ENCODE peak calls at places on chromosomes 6 and 20, in five cellular contexts. One of them, this sample, is unnamed.

GRCh38 chr20:20499469-20499868 is 131.6 kb downstream of the INSM1 start:
- DNase-seq in GM20000: no peak
- DNase-seq in cardiac fibroblast: no peak
- DNase-seq in astrocyte of the spinal cord: no peak
- DNase-seq in PC-3: no peak
- DNase-seq in this sample: no peak

GRCh38 chr20:60446273-60447111 is 488.3 kb downstream of the CDH26 start:
- DNase-seq in GM20000: no peak
- DNase-seq in cardiac fibroblast: no peak
- DNase-seq in astrocyte of the spinal cord: no peak
- DNase-seq in PC-3: no peak
- DNase-seq in this sample: no peak

GRCh38 chr20:19867940-19868371 is 109.9 kb downstream of the RIN2 start:
- DNase-seq in GM20000: no peak
- DNase-seq in cardiac fibroblast: no peak
- DNase-seq in astrocyte of the spinal cord: no peak
- DNase-seq in PC-3: no peak
- DNase-seq in this sample: no peak

GRCh38 chr20:33482581-33482980 is 7.3 kb upstream of the CBFA2T2 start:
- DNase-seq in GM20000: no peak
- DNase-seq in cardiac fibroblast: no peak
- DNase-seq in astrocyte of the spinal cord: no peak
- DNase-seq in PC-3: no peak
- DNase-seq in this sample: no peak

GRCh38 chr6:5422321-5422915 is 161.1 kb downstream of the FARS2 start:
- DNase-seq in GM20000: peak; percentile 13
- DNase-seq in cardiac fibroblast: peak; percentile 60
- DNase-seq in astrocyte of the spinal cord: peak; percentile 59
- DNase-seq in PC-3: peak; percentile 72
- DNase-seq in this sample: no peak

GRCh38 chr6:97322811-97323210 is 39.8 kb upstream of the MMS22L start:
- DNase-seq in GM20000: no peak
- DNase-seq in cardiac fibroblast: peak; percentile 25
- DNase-seq in astrocyte of the spinal cord: no peak
- DNase-seq in PC-3: peak; percentile 59
- DNase-seq in this sample: no peak

GRCh38 chr20:53575481-53576194 is 18.0 kb downstream of the ZNF217 start:
- DNase-seq in GM20000: no peak
- DNase-seq in cardiac fibroblast: no peak
- DNase-seq in astrocyte of the spinal cord: no peak
- DNase-seq in PC-3: no peak
- DNase-seq in this sample: peak; percentile 66

GRCh38 chr20:43409041-43409913 is 48.4 kb upstream of the SRSF6 start:
- DNase-seq in GM20000: no peak
- DNase-seq in cardiac fibroblast: peak; percentile 65
- DNase-seq in astrocyte of the spinal cord: peak; percentile 20
- DNase-seq in PC-3: peak; percentile 65
- DNase-seq in this sample: no peak

GRCh38 chr6:110491644-110492317 is 15.4 kb upstream of the SLC22A16 start:
- DNase-seq in GM20000: no peak
- DNase-seq in cardiac fibroblast: peak; percentile 51
- DNase-seq in astrocyte of the spinal cord: peak; percentile 59
- DNase-seq in PC-3: peak; percentile 58
- DNase-seq in this sample: no peak

GRCh38 chr6:106732541-106732940 is 103.2 kb downstream of the QRSL1 start:
- DNase-seq in GM20000: no peak
- DNase-seq in cardiac fibroblast: no peak
- DNase-seq in astrocyte of the spinal cord: no peak
- DNase-seq in PC-3: no peak
- DNase-seq in this sample: no peak

GRCh38 chr6:39899540-39900295 is 34.5 kb downstream of the MOCS1 start:
- DNase-seq in GM20000: no peak
- DNase-seq in cardiac fibroblast: no peak
- DNase-seq in astrocyte of the spinal cord: no peak
- DNase-seq in PC-3: peak; percentile 15
- DNase-seq in this sample: no peak

GRCh38 chr6:297571-298232 is 5.4 kb downstream of the DUSP22 start:
- DNase-seq in GM20000: no peak
- DNase-seq in cardiac fibroblast: no peak
- DNase-seq in astrocyte of the spinal cord: no peak
- DNase-seq in PC-3: no peak
- DNase-seq in this sample: no peak

GRCh38 chr6:23016701-23017100 is 447.3 kb downstream of the HDGFL1 start:
- DNase-seq in GM20000: no peak
- DNase-seq in cardiac fibroblast: peak; percentile 30
- DNase-seq in astrocyte of the spinal cord: no peak
- DNase-seq in PC-3: no peak
- DNase-seq in this sample: no peak

GRCh38 chr6:112398686-112399085 is 51.6 kb downstream of the RFPL4B start:
- DNase-seq in GM20000: no peak
- DNase-seq in cardiac fibroblast: no peak
- DNase-seq in astrocyte of the spinal cord: no peak
- DNase-seq in PC-3: no peak
- DNase-seq in this sample: no peak

GRCh38 chr6:7138921-7139358 is 31.2 kb downstream of the RREB1 start:
- DNase-seq in GM20000: no peak
- DNase-seq in cardiac fibroblast: no peak
- DNase-seq in astrocyte of the spinal cord: no peak
- DNase-seq in PC-3: peak; percentile 83
- DNase-seq in this sample: peak; percentile 34

GRCh38 chr6:157323114-157323923 is at the start of gene TMEM242:
- DNase-seq in GM20000: peak; percentile 82
- DNase-seq in cardiac fibroblast: peak; percentile 97
- DNase-seq in astrocyte of the spinal cord: peak; percentile 97
- DNase-seq in PC-3: peak; percentile 91
- DNase-seq in this sample: peak; percentile 97

GRCh38 chr6:22041797-22042489 is 254.9 kb downstream of the PRL start:
- DNase-seq in GM20000: no peak
- DNase-seq in cardiac fibroblast: peak; percentile 71
- DNase-seq in astrocyte of the spinal cord: peak; percentile 58
- DNase-seq in PC-3: peak; percentile 18
- DNase-seq in this sample: no peak

GRCh38 chr20:51383891-51384510 is 158.5 kb downstream of the NFATC2 start:
- DNase-seq in GM20000: no peak
- DNase-seq in cardiac fibroblast: no peak
- DNase-seq in astrocyte of the spinal cord: no peak
- DNase-seq in PC-3: peak; percentile 92
- DNase-seq in this sample: no peak

GRCh38 chr20:45174434-45175364 is at the start of gene PI3:
- DNase-seq in GM20000: no peak
- DNase-seq in cardiac fibroblast: peak; percentile 52
- DNase-seq in astrocyte of the spinal cord: no peak
- DNase-seq in PC-3: peak; percentile 99
- DNase-seq in this sample: no peak

GRCh38 chr6:132612449-132613116 is 11.5 kb downstream of the TAAR2 start:
- DNase-seq in GM20000: no peak
- DNase-seq in cardiac fibroblast: no peak
- DNase-seq in astrocyte of the spinal cord: no peak
- DNase-seq in PC-3: no peak
- DNase-seq in this sample: no peak

GRCh38 chr6:129239825-129240491 is 357.0 kb downstream of the LAMA2 start:
- DNase-seq in GM20000: no peak
- DNase-seq in cardiac fibroblast: no peak
- DNase-seq in astrocyte of the spinal cord: no peak
- DNase-seq in PC-3: peak; percentile 2
- DNase-seq in this sample: no peak

GRCh38 chr6:13295576-13295975 is 32.8 kb downstream of the TBC1D7 start:
- DNase-seq in GM20000: no peak
- DNase-seq in cardiac fibroblast: no peak
- DNase-seq in astrocyte of the spinal cord: no peak
- DNase-seq in PC-3: no peak
- DNase-seq in this sample: no peak

GRCh38 chr6:21992178-21992967 is 304.5 kb downstream of the PRL start:
- DNase-seq in GM20000: no peak
- DNase-seq in cardiac fibroblast: peak; percentile 74
- DNase-seq in astrocyte of the spinal cord: peak; percentile 67
- DNase-seq in PC-3: peak; percentile 64
- DNase-seq in this sample: no peak

GRCh38 chr6:35497571-35498406 is 910 bp upstream of the TEAD3 start:
- DNase-seq in GM20000: peak; percentile 65
- DNase-seq in cardiac fibroblast: peak; percentile 87
- DNase-seq in astrocyte of the spinal cord: peak; percentile 67
- DNase-seq in PC-3: no peak
- DNase-seq in this sample: peak; percentile 90

GRCh38 chr6:81594501-81594900 is 158.0 kb downstream of the TENT5A start:
- DNase-seq in GM20000: no peak
- DNase-seq in cardiac fibroblast: no peak
- DNase-seq in astrocyte of the spinal cord: no peak
- DNase-seq in PC-3: no peak
- DNase-seq in this sample: no peak

GRCh38 chr20:49181265-49181877 is 6.8 kb downstream of the STAU1 start:
- DNase-seq in GM20000: no peak
- DNase-seq in cardiac fibroblast: no peak
- DNase-seq in astrocyte of the spinal cord: no peak
- DNase-seq in PC-3: no peak
- DNase-seq in this sample: no peak

DNA sequence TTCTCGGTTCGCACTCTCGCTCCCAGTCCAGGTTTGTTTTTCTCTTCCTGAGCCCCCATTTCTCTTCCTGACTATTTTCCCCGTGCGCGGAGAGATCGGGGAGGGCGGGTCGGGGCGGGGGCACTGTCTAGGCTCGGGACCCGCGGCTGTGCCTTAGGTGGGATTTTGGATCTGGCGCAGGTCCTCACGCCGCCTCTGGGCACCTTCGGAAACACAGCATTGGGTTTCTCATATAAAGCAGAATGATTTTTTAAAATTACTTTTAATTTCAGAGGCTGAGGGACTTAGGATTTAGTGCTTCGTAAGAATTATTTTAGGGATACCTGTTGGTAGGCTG is 324 bp downstream of the STX11 start:
- DNase-seq in GM20000: peak; percentile 34
- DNase-seq in cardiac fibroblast: peak; percentile 32
- DNase-seq in astrocyte of the spinal cord: peak; percentile 35
- DNase-seq in PC-3: peak; percentile 13
- DNase-seq in this sample: no peak
- TF ChIP-seq CTCF in GM20000: peak; percentile 17
- TF ChIP-seq CTCF in cardiac fibroblast: peak; percentile 28
- TF ChIP-seq CTCF in astrocyte of the spinal cord: peak; percentile 32
- TF ChIP-seq CTCF in PC-3: no peak
- TF ChIP-seq CTCF in this sample: peak; percentile 52

DNA sequence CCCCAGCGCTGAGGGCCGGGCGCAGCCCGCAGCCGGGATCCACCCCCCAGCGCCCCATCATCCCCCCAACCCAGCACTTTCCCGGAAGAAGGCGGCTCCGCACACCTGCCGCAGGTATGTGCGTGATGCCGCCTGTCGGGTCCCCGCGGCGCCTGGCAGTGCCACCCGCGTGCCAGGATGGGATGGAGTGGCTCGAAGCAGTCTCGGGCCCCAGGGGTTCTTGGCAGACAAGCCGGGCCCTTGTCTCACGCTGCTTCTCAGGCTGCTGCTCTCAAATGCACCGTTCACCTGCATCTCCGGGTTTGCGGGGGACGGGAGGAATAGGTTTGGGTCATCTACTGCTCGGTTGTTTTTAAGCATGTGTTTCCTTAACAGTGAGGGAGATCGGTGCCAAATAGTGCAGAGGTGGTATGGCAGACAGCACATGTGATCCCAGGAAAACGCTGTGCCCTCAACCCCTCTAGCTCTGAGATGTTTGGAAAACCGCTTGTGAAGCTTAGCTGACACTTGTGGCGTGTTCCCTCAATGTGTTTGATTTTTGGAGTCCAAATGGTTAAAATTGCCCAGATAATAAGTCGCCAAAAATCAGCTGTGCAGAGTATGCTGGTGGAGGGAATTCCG is 847 bp downstream of the MYLIP start:
- DNase-seq in GM20000: no peak
- DNase-seq in cardiac fibroblast: peak; percentile 9
- DNase-seq in astrocyte of the spinal cord: peak; percentile 16
- DNase-seq in PC-3: peak; percentile 26
- DNase-seq in this sample: no peak
- TF ChIP-seq CTCF in GM20000: no peak
- TF ChIP-seq CTCF in cardiac fibroblast: no peak
- TF ChIP-seq CTCF in astrocyte of the spinal cord: no peak
- TF ChIP-seq CTCF in PC-3: no peak
- TF ChIP-seq CTCF in this sample: no peak

GRCh38 chr6:99246602-99247001 is 102.9 kb downstream of the FAXC start:
- DNase-seq in GM20000: no peak
- DNase-seq in cardiac fibroblast: no peak
- DNase-seq in astrocyte of the spinal cord: no peak
- DNase-seq in PC-3: no peak
- DNase-seq in this sample: no peak

DNA sequence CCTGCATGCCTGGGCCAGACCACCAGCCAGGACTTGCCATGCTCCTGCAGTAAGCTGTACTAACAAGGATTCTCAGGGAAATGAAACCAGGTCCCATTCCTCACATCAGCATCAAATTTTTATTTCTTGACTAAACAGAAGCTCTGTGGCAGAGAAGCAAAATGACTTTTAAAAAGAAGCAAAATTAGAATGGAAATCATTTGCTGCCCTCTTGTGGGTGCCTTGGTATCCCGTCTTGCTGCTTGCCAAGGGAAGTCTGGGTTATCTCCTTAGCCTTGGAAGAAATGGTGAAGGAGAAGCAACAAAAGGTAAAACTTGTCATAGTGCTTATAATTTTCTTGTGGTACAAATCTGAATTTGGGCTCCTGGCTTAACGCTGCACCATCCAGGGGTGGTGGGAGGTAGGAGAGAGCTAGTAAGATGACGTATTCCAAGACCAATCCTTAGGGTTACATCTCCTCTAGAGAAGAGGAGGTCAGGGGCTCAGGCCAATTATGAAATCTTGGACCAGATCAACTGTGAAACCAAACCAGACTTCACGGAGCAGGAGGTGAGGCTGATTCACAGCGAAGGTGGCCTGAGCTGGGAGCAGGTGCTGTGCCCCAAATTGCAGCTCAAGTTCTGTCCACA is 107.5 kb downstream of the FAXC start:
- DNase-seq in GM20000: peak; percentile 38
- DNase-seq in cardiac fibroblast: peak; percentile 44
- DNase-seq in astrocyte of the spinal cord: peak; percentile 45
- DNase-seq in PC-3: peak; percentile 55
- DNase-seq in this sample: no peak
- TF ChIP-seq CTCF in GM20000: peak; percentile 44
- TF ChIP-seq CTCF in cardiac fibroblast: peak; percentile 31
- TF ChIP-seq CTCF in astrocyte of the spinal cord: peak; percentile 51
- TF ChIP-seq CTCF in PC-3: peak; percentile 59
- TF ChIP-seq CTCF in this sample: peak; percentile 56

DNA sequence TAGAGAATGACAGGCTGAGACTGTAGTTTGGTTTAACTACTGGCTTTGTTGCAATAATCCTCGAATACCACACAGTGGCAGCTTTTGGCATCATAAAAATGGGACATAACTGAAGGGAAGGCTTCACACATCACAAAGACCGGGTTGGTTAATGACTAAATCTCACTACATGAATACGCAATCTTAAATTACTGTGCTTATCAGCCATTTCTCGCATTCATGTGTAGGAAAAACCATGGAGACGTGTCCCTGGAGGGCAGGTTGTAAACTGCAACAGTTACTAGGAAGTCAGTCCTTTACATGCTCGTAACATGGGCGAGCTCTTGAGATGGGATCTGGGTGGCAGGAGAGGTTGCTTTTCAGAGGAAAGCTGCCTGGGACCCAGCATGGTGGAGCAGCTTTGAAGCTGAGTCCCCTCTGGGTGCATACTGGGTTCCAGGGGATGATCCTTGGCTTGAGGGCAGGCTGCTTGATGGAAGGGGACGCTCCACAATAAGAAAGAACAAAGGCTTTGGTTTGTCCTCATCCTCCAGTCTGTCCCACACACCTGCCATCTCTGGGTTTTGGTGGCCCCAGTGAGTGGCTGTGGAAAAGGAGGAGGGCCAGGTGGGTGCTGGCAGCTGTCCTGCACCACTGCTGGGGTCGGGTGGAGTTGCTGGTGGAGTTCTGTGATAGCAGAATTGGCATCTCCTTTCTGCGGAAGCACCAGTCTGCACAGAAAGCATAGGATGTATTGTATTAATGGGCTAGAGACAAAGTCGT is 2.1 kb downstream of the RPS21 start:
- DNase-seq in GM20000: no peak
- DNase-seq in cardiac fibroblast: no peak
- DNase-seq in astrocyte of the spinal cord: no peak
- DNase-seq in PC-3: no peak
- DNase-seq in this sample: no peak
- TF ChIP-seq CTCF in GM20000: no peak
- TF ChIP-seq CTCF in cardiac fibroblast: no peak
- TF ChIP-seq CTCF in astrocyte of the spinal cord: no peak
- TF ChIP-seq CTCF in PC-3: peak; percentile 24
- TF ChIP-seq CTCF in this sample: no peak

This sample was measured in osteocyte.